ENCODE peak calls at places on chromosomes 12 and 14, in ten cellular contexts. P, R, X, N, D, O, J, Z, M and C are unnamed samples.

GRCh38 chr14:73833024-73833423 is 18.6 kb upstream of the PTGR2 start:
- DNase-seq in O (no peak), Z (peak), X (no peak), P (no peak), R (peak), M (peak), J (no peak), D (no peak), N (no peak), C (peak)

GRCh38 chr12:19031032-19031431 is 98.5 kb upstream of the PLEKHA5 start:
- DNase-seq in M (peak), R (peak), N (no peak), Z (peak), X (no peak), D (no peak), P (peak), O (no peak), J (no peak), C (peak)

GRCh38 chr12:39946361-39946948 is 159.4 kb downstream of the SLC2A13 start:
- DNase-seq in M (no peak), P (no peak), Z (no peak), R (no peak), N (no peak), X (no peak), D (no peak), J (no peak), O (no peak), C (no peak)

GRCh38 chr12:74820324-74820723 is 282.7 kb downstream of the ATXN7L3B start:
- DNase-seq in M (no peak), O (no peak), X (no peak), P (no peak), R (no peak), J (no peak), Z (no peak), D (no peak), N (no peak), C (no peak)

GRCh38 chr12:121295123-121295745 is 1.3 kb downstream of the CAMKK2 start:
- DNase-seq in J (no peak), N (no peak), D (no peak), Z (no peak), M (no peak), O (peak), R (no peak), P (no peak), X (no peak), C (no peak)

GRCh38 chr12:121144416-121144914 is 11.8 kb downstream of the P2RX7 start:
- DNase-seq in P (no peak), N (no peak), O (no peak), R (peak), M (peak), X (no peak), J (no peak), Z (peak), D (no peak), C (peak)

GRCh38 chr14:51419685-51420084 is 179.6 kb downstream of the TMX1 start:
- DNase-seq in D (no peak), X (no peak), M (no peak), J (no peak), N (no peak), R (no peak), O (no peak), P (no peak), Z (no peak), C (no peak)

GRCh38 chr12:41064411-41064810 is 123.7 kb upstream of the PDZRN4 start:
- DNase-seq in D (no peak), J (no peak), O (no peak), Z (no peak), X (no peak), M (no peak), N (no peak), P (no peak), R (no peak), C (no peak)

GRCh38 chr12:54300732-54301427 is at the start of gene NFE2:
- DNase-seq in J (peak), X (peak), O (peak), N (peak), M (peak), P (no peak), R (peak), Z (peak), D (peak), C (peak)

GRCh38 chr12:51792417-51792816 is 56.1 kb downstream of the FIGNL2 start:
- DNase-seq in D (no peak), P (no peak), Z (no peak), X (no peak), O (no peak), J (no peak), R (no peak), M (no peak), N (no peak), C (no peak)
- TF ChIP-seq CTCF in D (no peak), P (no peak), Z (no peak), X (no peak), O (no peak), J (no peak), R (no peak), M (no peak), N (no peak), C (no peak)

DNA sequence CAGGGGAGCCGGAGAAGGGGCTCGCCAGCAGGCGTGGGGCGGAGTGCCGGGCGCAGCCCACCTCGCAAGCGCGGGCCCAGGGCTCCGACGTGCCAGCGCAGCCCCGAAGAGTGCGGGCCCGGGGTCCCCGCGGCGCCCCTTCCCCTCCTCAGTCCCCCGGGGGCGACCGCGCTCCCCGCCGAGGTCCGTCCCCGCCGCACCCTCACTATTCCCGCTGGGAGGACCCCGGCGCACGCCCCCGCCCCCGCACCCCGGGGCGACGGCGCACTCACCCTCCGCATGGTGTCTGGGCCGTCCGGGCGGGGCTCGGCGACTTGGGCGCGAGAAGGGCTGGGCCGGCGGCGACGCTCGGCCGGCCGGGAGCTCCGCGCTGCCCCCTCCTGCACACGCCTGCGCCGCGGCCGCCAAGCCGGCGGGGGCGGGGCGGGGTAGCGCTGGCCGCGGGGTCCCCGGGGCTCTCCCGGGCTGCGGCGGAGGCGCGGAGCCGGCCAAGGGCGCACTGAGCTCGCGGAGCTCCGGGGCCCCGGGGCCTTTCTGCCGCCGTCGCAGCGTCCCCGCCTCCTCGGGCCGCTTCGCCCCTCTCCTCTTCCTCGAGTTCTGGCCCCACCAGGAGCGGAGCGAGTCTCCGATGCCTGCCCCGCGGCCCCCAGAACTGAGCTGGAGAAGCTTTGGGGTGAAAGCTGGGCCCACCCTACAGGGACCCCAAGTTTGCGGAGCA is 130.0 kb downstream of the NDUFA12 start:
- DNase-seq in N (peak), J (peak), Z (no peak), M (no peak), P (no peak), R (no peak), O (no peak), X (no peak), D (peak), C (no peak)
- H3K4me3 ChIP-seq in N (peak), J (peak), Z (no peak), M (peak), P (no peak), R (no peak), O (peak), X (peak), D (peak), C (no peak)

GRCh38 chr14:104223810-104224515 is 85.6 kb downstream of the KIF26A start:
- DNase-seq in J (no peak), P (no peak), R (no peak), M (no peak), X (no peak), O (no peak), D (no peak), Z (no peak), N (no peak), C (no peak)

GRCh38 chr14:104223101-104223809 is 84.9 kb downstream of the KIF26A start:
- DNase-seq in X (no peak), N (no peak), Z (no peak), P (no peak), J (no peak), O (no peak), R (no peak), D (no peak), M (no peak), C (no peak)

GRCh38 chr14:104222396-104223036 is 84.1 kb downstream of the KIF26A start:
- DNase-seq in O (no peak), J (no peak), P (no peak), N (no peak), D (no peak), X (no peak), M (no peak), R (no peak), Z (no peak), C (no peak)

GRCh38 chr14:104226421-104227385 is 88.3 kb downstream of the KIF26A start:
- DNase-seq in D (no peak), N (no peak), O (no peak), P (no peak), M (no peak), Z (no peak), X (no peak), R (no peak), J (no peak), C (no peak)

GRCh38 chr14:104224516-104225281 is 86.3 kb downstream of the KIF26A start:
- DNase-seq in Z (no peak), D (no peak), P (no peak), N (no peak), R (no peak), M (no peak), J (no peak), X (no peak), O (no peak), C (no peak)
- TF ChIP-seq CTCF in Z (peak), D (no peak), P (peak), N (peak), R (peak), M (no peak), J (no peak), X (peak), O (no peak), C (no peak)

GRCh38 chr14:38206689-38207088 is 1.0 kb upstream of the SSTR1 start:
- DNase-seq in J (no peak), N (no peak), M (no peak), P (no peak), D (no peak), Z (no peak), X (no peak), R (no peak), O (no peak), C (no peak)

GRCh38 chr14:38209572-38210159 is 2.0 kb downstream of the SSTR1 start:
- DNase-seq in P (no peak), N (no peak), J (peak), R (peak), O (no peak), D (no peak), Z (peak), M (peak), X (no peak), C (no peak)

GRCh38 chr14:38207342-38207741 is 362 bp upstream of the SSTR1 start:
- DNase-seq in X (no peak), J (no peak), R (no peak), Z (peak), N (no peak), O (no peak), M (peak), D (no peak), P (no peak), C (no peak)

GRCh38 chr14:38208825-38209562 is 1.3 kb downstream of the SSTR1 start:
- DNase-seq in X (peak), P (no peak), J (peak), N (peak), O (no peak), M (peak), D (no peak), R (peak), Z (peak), C (peak)

GRCh38 chr14:38207830-38208815 is at the start of gene SSTR1:
- DNase-seq in M (peak), D (no peak), J (peak), R (peak), P (no peak), X (no peak), O (no peak), N (no peak), Z (peak), C (peak)
- H3K4me3 ChIP-seq in M (peak), D (peak), J (peak), R (peak), P (peak), X (peak), O (peak), N (peak), Z (peak), C (peak)